ENCODE peak calls at places on chromosomes 3 and 15, in nine cellular contexts. W, H, E, Z, F, N, K, S and Y are unnamed samples.

GRCh38 chr3:44427683-44428082 is 49.8 kb downstream of the ZNF445 start:
- ATAC-seq in W (no peak), H (no peak), F (no peak), K (no peak), N (no peak), Z (no peak), S (no peak), E (no peak), Y (no peak)

GRCh38 chr3:184748219-184749135 is 36.6 kb upstream of the MAGEF1 start:
- ATAC-seq in N (peak), S (peak), H (peak), W (peak), E (no peak), Z (peak), K (peak), F (peak), Y (peak)

GRCh38 chr3:86245360-86245759 is 745.6 kb downstream of the VGLL3 start:
- ATAC-seq in E (no peak), K (no peak), H (no peak), Z (no peak), F (no peak), W (no peak), N (no peak), S (peak), Y (no peak)

GRCh38 chr3:189512824-189513223 is 118.4 kb upstream of the TP63 start:
- ATAC-seq in S (peak), H (no peak), N (no peak), Z (peak), F (no peak), E (no peak), K (no peak), W (no peak), Y (no peak)

GRCh38 chr3:170330366-170330765 is 27.1 kb upstream of the SKIL start:
- ATAC-seq in H (no peak), Z (peak), K (no peak), N (no peak), F (no peak), W (no peak), E (no peak), S (peak), Y (peak)

GRCh38 chr3:54660599-54661210 is 267.2 kb downstream of the LRTM1 start:
- ATAC-seq in W (peak), N (no peak), H (peak), F (no peak), K (no peak), S (no peak), E (no peak), Z (no peak), Y (no peak)

GRCh38 chr3:35502699-35503098 is 136.6 kb upstream of the ARPP21 start:
- ATAC-seq in W (no peak), Z (no peak), N (no peak), H (no peak), K (no peak), F (no peak), E (no peak), S (no peak), Y (no peak)

GRCh38 chr15:67931861-67932260 is 92.0 kb upstream of the RNU6-1 start:
- ATAC-seq in S (no peak), N (no peak), E (no peak), K (no peak), F (no peak), Z (no peak), H (no peak), W (no peak), Y (no peak)

GRCh38 chr3:181265750-181266333 is 276.3 kb upstream of the DNAJC19 start:
- ATAC-seq in S (no peak), E (no peak), K (no peak), H (no peak), Z (peak), N (peak), F (no peak), W (no peak), Y (no peak)

GRCh38 chr3:113695426-113695817 is 1.0 kb downstream of the USF3 start:
- ATAC-seq in N (no peak), S (no peak), F (no peak), E (no peak), W (no peak), K (no peak), H (no peak), Z (no peak), Y (no peak)

GRCh38 chr3:13796683-13797460 is 83.0 kb downstream of the WNT7A start:
- ATAC-seq in F (no peak), N (no peak), H (no peak), E (no peak), Z (no peak), S (no peak), W (no peak), K (no peak), Y (no peak)

GRCh38 chr3:118793176-118793575 is 241.5 kb downstream of the IGSF11 start:
- ATAC-seq in F (no peak), E (no peak), K (no peak), H (no peak), W (no peak), Z (no peak), S (no peak), N (no peak), Y (no peak)

GRCh38 chr15:69668963-69669362 is 216.3 kb downstream of the RPLP1 start:
- ATAC-seq in K (peak), F (peak), H (peak), S (peak), E (peak), Z (no peak), N (peak), W (peak), Y (peak)

GRCh38 chr3:30500666-30501399 is 105.6 kb upstream of the TGFBR2 start:
- ATAC-seq in Z (no peak), E (no peak), W (no peak), H (no peak), F (peak), S (no peak), K (peak), N (peak), Y (peak)

GRCh38 chr15:74441248-74441939 is 7.6 kb upstream of the SEMA7A start:
- ATAC-seq in F (no peak), S (no peak), W (peak), H (peak), N (no peak), E (no peak), K (no peak), Z (no peak), Y (no peak)

GRCh38 chr3:37227870-37228549 is 53.6 kb upstream of the LRRFIP2 start:
- ATAC-seq in E (peak), F (peak), S (peak), K (peak), N (peak), H (no peak), Z (no peak), W (no peak), Y (no peak)

GRCh38 chr15:83288381-83288801 is 3.9 kb upstream of the BNC1 start:
- ATAC-seq in N (no peak), E (no peak), Z (peak), H (no peak), W (no peak), K (no peak), F (no peak), S (no peak), Y (no peak)

GRCh38 chr3:119529883-119530282 is 29.5 kb downstream of the CD80 start:
- ATAC-seq in S (no peak), Z (no peak), F (no peak), H (no peak), E (no peak), N (no peak), W (no peak), K (no peak), Y (no peak)

GRCh38 chr15:85047271-85047948 is 65.8 kb downstream of the PDE8A start:
- ATAC-seq in F (peak), W (peak), E (peak), K (peak), N (peak), S (peak), Z (no peak), H (peak), Y (peak)

GRCh38 chr3:10357592-10358308 is 36.8 kb upstream of the SEC13 start:
- ATAC-seq in E (no peak), Z (peak), W (peak), N (peak), H (peak), K (no peak), F (no peak), S (no peak), Y (no peak)

GRCh38 chr3:16242177-16242576 is 22.6 kb downstream of the DPH3 start:
- ATAC-seq in F (no peak), K (no peak), Z (no peak), E (no peak), H (no peak), W (no peak), S (no peak), N (no peak), Y (no peak)

GRCh38 chr3:108554913-108555571 is 34.2 kb downstream of the CIP2A start:
- ATAC-seq in W (no peak), K (no peak), S (peak), N (no peak), E (no peak), H (no peak), F (no peak), Z (no peak), Y (no peak)

GRCh38 chr3:45411081-45411480 is 22.7 kb downstream of the LARS2 start:
- ATAC-seq in W (no peak), N (no peak), H (no peak), Z (no peak), S (no peak), K (no peak), F (no peak), E (no peak), Y (no peak)

GRCh38 chr15:48222627-48223026 is 16.5 kb downstream of the SLC12A1 start:
- ATAC-seq in E (no peak), Z (no peak), H (no peak), F (no peak), S (no peak), W (no peak), K (no peak), N (no peak), Y (no peak)

GRCh38 chr3:13235079-13235478 is 161.8 kb upstream of the IQSEC1 start:
- ATAC-seq in N (peak), H (no peak), K (no peak), S (no peak), W (no peak), Z (no peak), E (peak), F (peak), Y (peak)

GRCh38 chr15:36779744-36780408 is 200.4 kb downstream of the CDIN1 start:
- ATAC-seq in H (no peak), Z (no peak), S (peak), W (no peak), E (no peak), K (no peak), N (no peak), F (no peak), Y (no peak)

GRCh38 chr3:23202203-23202920 is 765 bp upstream of the UBE2E2 start:
- ATAC-seq in Z (peak), H (peak), F (peak), K (peak), W (peak), S (peak), E (peak), N (peak), Y (peak)

GRCh38 chr3:119783255-119783654 is 1.4 kb downstream of the NR1I2 start:
- ATAC-seq in Z (no peak), W (no peak), H (no peak), N (no peak), F (no peak), K (no peak), E (no peak), S (no peak), Y (no peak)

GRCh38 chr15:43292375-43293078 is 25.8 kb upstream of the TGM5 start:
- ATAC-seq in Z (no peak), E (no peak), N (no peak), S (no peak), H (no peak), K (no peak), F (no peak), W (no peak), Y (no peak)